ENCODE peak calls at places on chromosomes 13 and 19, in six cellular contexts. R, N, D, Z, T and X are unnamed samples.

GRCh38 chr19:35006342-35006998 is 6.3 kb downstream of the GRAMD1A start:
- DNase-seq in Z (no peak), N (no peak), R (no peak), T (no peak), D (peak; percentile 71), X (no peak)

GRCh38 chr13:20206836-20207235 is 14.1 kb upstream of the GJB2 start:
- DNase-seq in Z (no peak), T (no peak), R (no peak), D (no peak), N (no peak), X (no peak)

GRCh38 chr13:109271061-109271460 is 515.3 kb downstream of the IRS2 start:
- DNase-seq in N (no peak), R (no peak), D (no peak), Z (no peak), T (no peak), X (no peak)

GRCh38 chr19:33390120-33390907 is 16.8 kb downstream of the CEBPG start:
- DNase-seq in R (no peak), T (no peak), D (no peak), Z (no peak), N (no peak), X (no peak)

GRCh38 chr13:97616385-97616784 is 182.4 kb downstream of the RAP2A start:
- DNase-seq in T (no peak), R (no peak), Z (no peak), D (no peak), N (no peak), X (no peak)

GRCh38 chr13:40546047-40546446 is 120.4 kb downstream of the FOXO1 start:
- DNase-seq in D (no peak), N (no peak), T (no peak), R (no peak), Z (no peak), X (no peak)

GRCh38 chr13:43979492-43979891 is 99.8 kb downstream of the LACC1 start:
- DNase-seq in Z (no peak), D (peak; percentile 48), R (no peak), N (no peak), T (no peak), X (no peak)

GRCh38 chr19:46426035-46426505 is 2.7 kb downstream of the PNMA8C start:
- DNase-seq in R (no peak), D (peak; percentile 50), Z (no peak), N (no peak), T (no peak), X (no peak)

GRCh38 chr13:100300708-100301107 is 211.8 kb downstream of the PCCA start:
- DNase-seq in T (no peak), R (no peak), Z (no peak), N (no peak), D (no peak), X (no peak)

GRCh38 chr13:21929400-21929799 is 258.5 kb downstream of the FGF9 start:
- DNase-seq in T (no peak), Z (no peak), D (no peak), R (no peak), N (no peak), X (no peak)

GRCh38 chr13:44664308-44664707 is 88.2 kb upstream of the TSC22D1 start:
- DNase-seq in N (no peak), Z (no peak), R (no peak), T (no peak), D (no peak), X (no peak)

GRCh38 chr13:49419292-49419691 is 24.6 kb downstream of the CAB39L start:
- DNase-seq in D (peak; percentile 61), R (no peak), Z (no peak), T (no peak), N (no peak), X (no peak)

GRCh38 chr19:33796164-33797100 is at the start of gene KCTD15:
- DNase-seq in Z (peak; percentile 43), T (no peak), D (peak; percentile 60), N (no peak), R (peak; percentile 52), X (no peak)

GRCh38 chr19:29287061-29287460 is 74.1 kb upstream of the UQCRFS1 start:
- DNase-seq in R (no peak), T (no peak), D (no peak), Z (no peak), N (no peak), X (no peak)

GRCh38 chr19:30854661-30855060 is 482.5 kb downstream of the ZNF536 start:
- DNase-seq in D (no peak), R (no peak), T (no peak), Z (no peak), N (no peak), X (no peak)